ENCODE peak calls at places on chromosome 16, in ten cellular contexts. T, G, S, H, X, F, B, K, D and O are unnamed samples.

GRCh38 chr16:23434380-23434779 is 18.6 kb downstream of the COG7 start:
- DNase-seq in F (peak; percentile 70), D (no peak), B (peak; percentile 69), T (no peak), X (no peak), K (no peak), S (peak; percentile 22), G (no peak), H (peak; percentile 88), O (peak; percentile 79)

GRCh38 chr16:76246587-76246986 is 30.6 kb upstream of the CNTNAP4 start:
- DNase-seq in K (no peak), H (no peak), F (no peak), X (no peak), G (no peak), S (no peak), T (no peak), D (no peak), B (no peak), O (no peak)

GRCh38 chr16:2473425-2473926 is 1.5 kb upstream of the TBC1D24 start:
- DNase-seq in K (no peak), G (no peak), H (peak; percentile 20), F (peak; percentile 43), B (no peak), S (peak; percentile 67), D (peak; percentile 48), X (peak; percentile 45), T (no peak), O (peak; percentile 33)

GRCh38 chr16:1592446-1592845 is 19.4 kb downstream of the IFT140 start:
- DNase-seq in S (no peak), T (no peak), K (no peak), X (no peak), F (no peak), G (no peak), H (no peak), D (no peak), B (no peak), O (no peak)

GRCh38 chr16:75218256-75219076 is at the start of gene CTRB1:
- DNase-seq in B (no peak), H (no peak), D (no peak), K (no peak), T (no peak), F (no peak), G (no peak), S (no peak), X (peak; percentile 25), O (no peak)

GRCh38 chr16:49755291-49755611 is 100.7 kb downstream of the ZNF423 start:
- DNase-seq in H (no peak), G (peak; percentile 18), D (peak; percentile 35), S (no peak), T (no peak), X (no peak), K (no peak), B (no peak), F (peak; percentile 65), O (peak; percentile 16)

GRCh38 chr16:17395849-17396480 is 74.8 kb downstream of the XYLT1 start:
- DNase-seq in T (no peak), G (no peak), X (no peak), S (no peak), B (no peak), H (no peak), F (peak; percentile 25), D (no peak), K (no peak), O (no peak)

GRCh38 chr16:1993731-1994131 is 4.0 kb downstream of the SYNGR3 start:
- DNase-seq in G (no peak), F (peak; percentile 52), K (no peak), S (no peak), B (no peak), X (no peak), H (no peak), T (no peak), D (no peak), O (peak; percentile 28)

GRCh38 chr16:9053006-9053601 is 38.3 kb upstream of the HAPSTR1 start:
- DNase-seq in T (peak; percentile 57), H (no peak), X (peak; percentile 98), B (no peak), D (no peak), K (no peak), G (no peak), F (peak; percentile 50), S (peak; percentile 78), O (peak; percentile 78)